ENCODE peak calls at places on chromosome 12, in nine cellular contexts. One of them, this sample, is unnamed.

GRCh38 chr12:69828897-69829296 is 3.9 kb downstream of the MYRFL start:
- DNase-seq in lung microvascular endothelial cell: no peak
- DNase-seq in CD8-positive, alpha-beta T cell: no peak
- DNase-seq in upper lobe of right lung: no peak
- DNase-seq in mucosa of gallbladder: no peak
- DNase-seq in Karpas-422: no peak
- DNase-seq in effector memory CD4-positive, alpha-beta T cell: no peak
- DNase-seq in H4: no peak
- DNase-seq in fibroblast of pulmonary artery: no peak
- DNase-seq in this sample: no peak

GRCh38 chr12:8996682-8997405 is 7.5 kb downstream of the KLRG1 start:
- DNase-seq in mucosa of gallbladder: no peak
- DNase-seq in lung microvascular endothelial cell: peak; percentile 16
- DNase-seq in fibroblast of pulmonary artery: peak; percentile 3
- DNase-seq in CD8-positive, alpha-beta T cell: no peak
- DNase-seq in Karpas-422: no peak
- DNase-seq in upper lobe of right lung: no peak
- DNase-seq in effector memory CD4-positive, alpha-beta T cell: peak; percentile 7
- DNase-seq in H4: peak; percentile 80
- DNase-seq in this sample: no peak

GRCh38 chr12:45439039-45439438 is 223.1 kb downstream of the ANO6 start:
- DNase-seq in Karpas-422: no peak
- DNase-seq in CD8-positive, alpha-beta T cell: no peak
- DNase-seq in mucosa of gallbladder: no peak
- DNase-seq in effector memory CD4-positive, alpha-beta T cell: no peak
- DNase-seq in upper lobe of right lung: no peak
- DNase-seq in H4: peak; percentile 76
- DNase-seq in fibroblast of pulmonary artery: no peak
- DNase-seq in lung microvascular endothelial cell: peak; percentile 10
- DNase-seq in this sample: no peak

GRCh38 chr12:54546511-54546910 is 2.9 kb upstream of the PDE1B start:
- DNase-seq in mucosa of gallbladder: no peak
- DNase-seq in lung microvascular endothelial cell: no peak
- DNase-seq in Karpas-422: no peak
- DNase-seq in upper lobe of right lung: no peak
- DNase-seq in effector memory CD4-positive, alpha-beta T cell: no peak
- DNase-seq in H4: no peak
- DNase-seq in CD8-positive, alpha-beta T cell: no peak
- DNase-seq in fibroblast of pulmonary artery: no peak
- DNase-seq in this sample: no peak

GRCh38 chr12:107519906-107520859 is 165.4 kb upstream of the PWP1 start:
- DNase-seq in CD8-positive, alpha-beta T cell: no peak
- DNase-seq in upper lobe of right lung: no peak
- DNase-seq in mucosa of gallbladder: no peak
- DNase-seq in Karpas-422: no peak
- DNase-seq in fibroblast of pulmonary artery: no peak
- DNase-seq in H4: no peak
- DNase-seq in effector memory CD4-positive, alpha-beta T cell: no peak
- DNase-seq in lung microvascular endothelial cell: no peak
- DNase-seq in this sample: no peak

GRCh38 chr12:108696111-108696995 is 35.0 kb downstream of the CORO1C start:
- DNase-seq in H4: peak; percentile 98
- DNase-seq in Karpas-422: no peak
- DNase-seq in upper lobe of right lung: no peak
- DNase-seq in mucosa of gallbladder: no peak
- DNase-seq in fibroblast of pulmonary artery: peak; percentile 100
- DNase-seq in effector memory CD4-positive, alpha-beta T cell: no peak
- DNase-seq in CD8-positive, alpha-beta T cell: no peak
- DNase-seq in lung microvascular endothelial cell: peak; percentile 71
- DNase-seq in this sample: no peak

GRCh38 chr12:98883231-98883630 is 238.1 kb downstream of the APAF1 start:
- DNase-seq in CD8-positive, alpha-beta T cell: no peak
- DNase-seq in fibroblast of pulmonary artery: no peak
- DNase-seq in upper lobe of right lung: no peak
- DNase-seq in H4: no peak
- DNase-seq in Karpas-422: no peak
- DNase-seq in lung microvascular endothelial cell: no peak
- DNase-seq in effector memory CD4-positive, alpha-beta T cell: no peak
- DNase-seq in mucosa of gallbladder: no peak
- DNase-seq in this sample: no peak

GRCh38 chr12:12882288-12882687 is 9.1 kb upstream of the GPRC5A start:
- DNase-seq in mucosa of gallbladder: no peak
- DNase-seq in fibroblast of pulmonary artery: no peak
- DNase-seq in CD8-positive, alpha-beta T cell: no peak
- DNase-seq in Karpas-422: no peak
- DNase-seq in H4: no peak
- DNase-seq in lung microvascular endothelial cell: no peak
- DNase-seq in effector memory CD4-positive, alpha-beta T cell: no peak
- DNase-seq in upper lobe of right lung: no peak
- DNase-seq in this sample: no peak

GRCh38 chr12:27619308-27619707 is 76.9 kb upstream of the REP15 start:
- DNase-seq in lung microvascular endothelial cell: peak; percentile 93
- DNase-seq in effector memory CD4-positive, alpha-beta T cell: no peak
- DNase-seq in mucosa of gallbladder: no peak
- DNase-seq in fibroblast of pulmonary artery: peak; percentile 89
- DNase-seq in CD8-positive, alpha-beta T cell: no peak
- DNase-seq in Karpas-422: no peak
- DNase-seq in H4: no peak
- DNase-seq in upper lobe of right lung: no peak
- DNase-seq in this sample: no peak

GRCh38 chr12:122495258-122495657 is 5.5 kb downstream of the ZCCHC8 start:
- DNase-seq in mucosa of gallbladder: no peak
- DNase-seq in effector memory CD4-positive, alpha-beta T cell: no peak
- DNase-seq in CD8-positive, alpha-beta T cell: no peak
- DNase-seq in upper lobe of right lung: no peak
- DNase-seq in Karpas-422: no peak
- DNase-seq in fibroblast of pulmonary artery: no peak
- DNase-seq in lung microvascular endothelial cell: no peak
- DNase-seq in H4: no peak
- DNase-seq in this sample: no peak

GRCh38 chr12:123931686-123932321 is 40.8 kb downstream of the CCDC92 start:
- DNase-seq in mucosa of gallbladder: no peak
- DNase-seq in fibroblast of pulmonary artery: no peak
- DNase-seq in CD8-positive, alpha-beta T cell: peak; percentile 58
- DNase-seq in Karpas-422: no peak
- DNase-seq in effector memory CD4-positive, alpha-beta T cell: peak; percentile 13
- DNase-seq in lung microvascular endothelial cell: no peak
- DNase-seq in upper lobe of right lung: peak; percentile 64
- DNase-seq in H4: no peak
- DNase-seq in this sample: no peak

GRCh38 chr12:67909091-67909531 is 80.1 kb upstream of the IFNG-AS1 start:
- DNase-seq in upper lobe of right lung: no peak
- DNase-seq in CD8-positive, alpha-beta T cell: no peak
- DNase-seq in Karpas-422: no peak
- DNase-seq in lung microvascular endothelial cell: no peak
- DNase-seq in fibroblast of pulmonary artery: peak; percentile 46
- DNase-seq in effector memory CD4-positive, alpha-beta T cell: no peak
- DNase-seq in H4: peak; percentile 65
- DNase-seq in mucosa of gallbladder: no peak
- DNase-seq in this sample: no peak

GRCh38 chr12:105212431-105212830 is 23.5 kb downstream of the APPL2 start:
- DNase-seq in upper lobe of right lung: no peak
- DNase-seq in CD8-positive, alpha-beta T cell: no peak
- DNase-seq in fibroblast of pulmonary artery: peak; percentile 62
- DNase-seq in effector memory CD4-positive, alpha-beta T cell: no peak
- DNase-seq in mucosa of gallbladder: no peak
- DNase-seq in lung microvascular endothelial cell: peak; percentile 68
- DNase-seq in Karpas-422: no peak
- DNase-seq in H4: no peak
- DNase-seq in this sample: no peak

GRCh38 chr12:26032290-26032689 is 73.8 kb downstream of the RASSF8 start:
- DNase-seq in upper lobe of right lung: no peak
- DNase-seq in lung microvascular endothelial cell: no peak
- DNase-seq in mucosa of gallbladder: no peak
- DNase-seq in Karpas-422: no peak
- DNase-seq in effector memory CD4-positive, alpha-beta T cell: no peak
- DNase-seq in H4: no peak
- DNase-seq in fibroblast of pulmonary artery: no peak
- DNase-seq in CD8-positive, alpha-beta T cell: no peak
- DNase-seq in this sample: no peak

GRCh38 chr12:109734219-109735000 is 20.8 kb downstream of the FAM222A start:
- DNase-seq in upper lobe of right lung: peak; percentile 41
- DNase-seq in CD8-positive, alpha-beta T cell: no peak
- DNase-seq in lung microvascular endothelial cell: peak; percentile 50
- DNase-seq in mucosa of gallbladder: no peak
- DNase-seq in H4: peak; percentile 32
- DNase-seq in effector memory CD4-positive, alpha-beta T cell: no peak
- DNase-seq in fibroblast of pulmonary artery: peak; percentile 45
- DNase-seq in Karpas-422: no peak
- DNase-seq in this sample: no peak

GRCh38 chr12:42296503-42297109 is 29.3 kb downstream of the ZCRB1 start:
- DNase-seq in fibroblast of pulmonary artery: peak; percentile 20
- DNase-seq in effector memory CD4-positive, alpha-beta T cell: no peak
- DNase-seq in upper lobe of right lung: no peak
- DNase-seq in lung microvascular endothelial cell: peak; percentile 42
- DNase-seq in Karpas-422: peak; percentile 85
- DNase-seq in mucosa of gallbladder: no peak
- DNase-seq in H4: no peak
- DNase-seq in CD8-positive, alpha-beta T cell: no peak
- DNase-seq in this sample: peak; percentile 61

GRCh38 chr12:108204117-108204516 is 75.0 kb downstream of the WSCD2 start:
- DNase-seq in mucosa of gallbladder: no peak
- DNase-seq in H4: no peak
- DNase-seq in upper lobe of right lung: no peak
- DNase-seq in lung microvascular endothelial cell: no peak
- DNase-seq in effector memory CD4-positive, alpha-beta T cell: no peak
- DNase-seq in Karpas-422: no peak
- DNase-seq in CD8-positive, alpha-beta T cell: no peak
- DNase-seq in fibroblast of pulmonary artery: no peak
- DNase-seq in this sample: no peak